ENCODE peak calls at places on chromosome 1, in four cellular contexts. One of them, this sample, is unnamed.

GRCh38 chr1:162248854-162249535 is 127.7 kb downstream of the SPATA46 start:
- DNase-seq in OCI-LY7: no peak
- DNase-seq in PC-3: no peak
- DNase-seq in fibroblast of lung: peak; percentile 30
- DNase-seq in this sample: no peak

GRCh38 chr1:204746838-204747442 is 61.4 kb upstream of the LRRN2 start:
- DNase-seq in OCI-LY7: peak; percentile 67
- DNase-seq in PC-3: peak; percentile 80
- DNase-seq in fibroblast of lung: peak; percentile 32
- DNase-seq in this sample: no peak

GRCh38 chr1:175750366-175751111 is 7.1 kb upstream of the TNR start:
- DNase-seq in OCI-LY7: no peak
- DNase-seq in PC-3: no peak
- DNase-seq in fibroblast of lung: no peak
- DNase-seq in this sample: no peak

GRCh38 chr1:209045326-209046057 is 538.0 kb upstream of the CAMK1G start:
- DNase-seq in OCI-LY7: no peak
- DNase-seq in PC-3: peak; percentile 77
- DNase-seq in fibroblast of lung: peak; percentile 67
- DNase-seq in this sample: no peak

GRCh38 chr1:36458910-36459309 is 5.3 kb downstream of the MRPS15 start:
- DNase-seq in OCI-LY7: no peak
- DNase-seq in PC-3: no peak
- DNase-seq in fibroblast of lung: no peak
- DNase-seq in this sample: no peak

GRCh38 chr1:213687802-213688201 is 300.0 kb upstream of the PROX1 start:
- DNase-seq in OCI-LY7: no peak
- DNase-seq in PC-3: no peak
- DNase-seq in fibroblast of lung: no peak
- DNase-seq in this sample: no peak

GRCh38 chr1:168243200-168243599 is 17.4 kb downstream of the SFT2D2 start:
- DNase-seq in OCI-LY7: no peak
- DNase-seq in PC-3: no peak
- DNase-seq in fibroblast of lung: no peak
- DNase-seq in this sample: no peak

GRCh38 chr1:12619396-12620141 is 1.6 kb upstream of the DHRS3 start:
- DNase-seq in OCI-LY7: peak; percentile 59
- DNase-seq in PC-3: peak; percentile 88
- DNase-seq in fibroblast of lung: peak; percentile 80
- DNase-seq in this sample: peak; percentile 79

GRCh38 chr1:229003233-229004031 is 267.5 kb upstream of the RAB4A start:
- DNase-seq in OCI-LY7: no peak
- DNase-seq in PC-3: no peak
- DNase-seq in fibroblast of lung: no peak
- DNase-seq in this sample: no peak

GRCh38 chr1:232508161-232508661 is 121.7 kb downstream of the SIPA1L2 start:
- DNase-seq in OCI-LY7: no peak
- DNase-seq in PC-3: peak; percentile 14
- DNase-seq in fibroblast of lung: peak; percentile 56
- DNase-seq in this sample: no peak

GRCh38 chr1:221272940-221273339 is 393.7 kb downstream of the HLX start:
- DNase-seq in OCI-LY7: no peak
- DNase-seq in PC-3: peak; percentile 68
- DNase-seq in fibroblast of lung: no peak
- DNase-seq in this sample: no peak

GRCh38 chr1:227437495-227438008 is 119.3 kb upstream of the CDC42BPA start:
- DNase-seq in OCI-LY7: peak; percentile 3
- DNase-seq in PC-3: peak; percentile 90
- DNase-seq in fibroblast of lung: peak; percentile 57
- DNase-seq in this sample: peak; percentile 54

GRCh38 chr1:39799770-39800470 is 11.3 kb upstream of the BMP8B start:
- DNase-seq in OCI-LY7: peak; percentile 66
- DNase-seq in PC-3: peak; percentile 78
- DNase-seq in fibroblast of lung: peak; percentile 84
- DNase-seq in this sample: peak; percentile 91

GRCh38 chr1:178645826-178646200 is 79.2 kb upstream of the RALGPS2 start:
- DNase-seq in OCI-LY7: no peak
- DNase-seq in PC-3: peak; percentile 18
- DNase-seq in fibroblast of lung: peak; percentile 91
- DNase-seq in this sample: no peak

GRCh38 chr1:63322944-63323865 is 838 bp downstream of the FOXD3 start:
- DNase-seq in OCI-LY7: no peak
- DNase-seq in PC-3: no peak
- DNase-seq in fibroblast of lung: no peak
- DNase-seq in this sample: no peak

GRCh38 chr1:112263464-112263863 is 132.6 kb upstream of the CTTNBP2NL start:
- DNase-seq in OCI-LY7: no peak
- DNase-seq in PC-3: peak; percentile 46
- DNase-seq in fibroblast of lung: peak; percentile 43
- DNase-seq in this sample: no peak

GRCh38 chr1:81702079-81702715 is 98.5 kb upstream of the ADGRL2 start:
- DNase-seq in OCI-LY7: no peak
- DNase-seq in PC-3: no peak
- DNase-seq in fibroblast of lung: no peak
- DNase-seq in this sample: no peak

GRCh38 chr1:81701071-81701470 is 99.7 kb upstream of the ADGRL2 start:
- DNase-seq in OCI-LY7: no peak
- DNase-seq in PC-3: no peak
- DNase-seq in fibroblast of lung: no peak
- DNase-seq in this sample: no peak

GRCh38 chr1:81703736-81704463 is 96.8 kb upstream of the ADGRL2 start:
- DNase-seq in OCI-LY7: no peak
- DNase-seq in PC-3: peak; percentile 85
- DNase-seq in fibroblast of lung: peak; percentile 64
- DNase-seq in this sample: peak; percentile 92

GRCh38 chr1:81703352-81703735 is 97.4 kb upstream of the ADGRL2 start:
- DNase-seq in OCI-LY7: no peak
- DNase-seq in PC-3: peak; percentile 81
- DNase-seq in fibroblast of lung: peak; percentile 79
- DNase-seq in this sample: no peak

GRCh38 chr1:81702903-81703302 is 97.8 kb upstream of the ADGRL2 start:
- DNase-seq in OCI-LY7: no peak
- DNase-seq in PC-3: peak; percentile 94
- DNase-seq in fibroblast of lung: peak; percentile 95
- DNase-seq in this sample: peak; percentile 98
- H2AFZ ChIP-seq in OCI-LY7: no peak overlapping the region
- H2AFZ ChIP-seq in PC-3: no peak overlapping the region
- H2AFZ ChIP-seq in fibroblast of lung: no peak overlapping the region
- H2AFZ ChIP-seq in this sample: no peak overlapping the region

GRCh38 chr1:19381261-19381660 is 69.1 kb downstream of the SLC66A1 start:
- DNase-seq in OCI-LY7: no peak
- DNase-seq in PC-3: no peak
- DNase-seq in fibroblast of lung: no peak
- DNase-seq in this sample: no peak
- H3K79me2 ChIP-seq in OCI-LY7: no peaks in the 10 kb centered on the region
- H3K79me2 ChIP-seq in PC-3: peaks cover 2% of the 10 kb centered on the region
- H3K79me2 ChIP-seq in fibroblast of lung: peaks cover 15% of the 10 kb centered on the region
- H3K79me2 ChIP-seq in this sample: no peaks in the 10 kb centered on the region

GRCh38 chr1:1419363-1419811 is 1.7 kb downstream of the ANKRD65 start:
- DNase-seq in OCI-LY7: no peak
- DNase-seq in PC-3: no peak
- DNase-seq in fibroblast of lung: no peak
- DNase-seq in this sample: no peak
- H2AFZ ChIP-seq in OCI-LY7: no peak overlapping the region
- H2AFZ ChIP-seq in PC-3: peak overlapping the region; percentile 49
- H2AFZ ChIP-seq in fibroblast of lung: peak overlapping the region; percentile 49
- H2AFZ ChIP-seq in this sample: no peak overlapping the region

GRCh38 chr1:230179249-230179648 is 112.2 kb downstream of the GALNT2 start:
- DNase-seq in OCI-LY7: no peak
- DNase-seq in PC-3: no peak
- DNase-seq in fibroblast of lung: no peak
- DNase-seq in this sample: no peak
- H3K79me2 ChIP-seq in OCI-LY7: no peaks in the 10 kb centered on the region
- H3K79me2 ChIP-seq in PC-3: peaks cover 74% of the 10 kb centered on the region
- H3K79me2 ChIP-seq in fibroblast of lung: peaks cover 4% of the 10 kb centered on the region
- H3K79me2 ChIP-seq in this sample: no peaks in the 10 kb centered on the region

GRCh38 chr1:15636436-15636835 is 19.2 kb downstream of the DDI2 start:
- DNase-seq in OCI-LY7: no peak
- DNase-seq in PC-3: no peak
- DNase-seq in fibroblast of lung: no peak
- DNase-seq in this sample: no peak

GRCh38 chr1:15640667-15641066 is 23.4 kb downstream of the DDI2 start:
- DNase-seq in OCI-LY7: no peak
- DNase-seq in PC-3: no peak
- DNase-seq in fibroblast of lung: no peak
- DNase-seq in this sample: no peak

GRCh38 chr1:15637833-15638232 is 20.6 kb downstream of the DDI2 start:
- DNase-seq in OCI-LY7: no peak
- DNase-seq in PC-3: no peak
- DNase-seq in fibroblast of lung: no peak
- DNase-seq in this sample: no peak

GRCh38 chr1:15633756-15634420 is 16.6 kb downstream of the DDI2 start:
- DNase-seq in OCI-LY7: no peak
- DNase-seq in PC-3: no peak
- DNase-seq in fibroblast of lung: no peak
- DNase-seq in this sample: no peak

DNA sequence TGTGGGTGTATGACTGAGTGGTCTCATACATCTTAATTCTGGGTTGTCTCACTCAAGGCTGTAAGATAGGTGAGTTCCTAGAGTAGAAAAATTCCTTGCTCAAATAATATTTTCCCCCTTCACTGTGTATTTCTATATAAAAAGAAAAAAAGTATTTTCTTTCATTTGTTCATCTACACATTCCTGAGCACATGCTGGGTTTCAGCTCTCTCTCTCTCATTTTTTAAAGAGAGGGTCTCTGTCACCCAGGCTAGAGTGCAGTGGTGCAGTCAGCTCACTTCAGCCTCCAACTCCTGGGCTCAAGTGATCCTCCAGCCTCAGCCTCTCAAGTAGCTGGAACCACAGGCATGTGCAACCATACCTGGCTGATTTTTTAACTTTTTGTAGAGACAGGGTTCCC is 22.0 kb downstream of the DDI2 start:
- DNase-seq in OCI-LY7: no peak
- DNase-seq in PC-3: no peak
- DNase-seq in fibroblast of lung: no peak
- DNase-seq in this sample: no peak
- H2AFZ ChIP-seq in OCI-LY7: no peak overlapping the region
- H2AFZ ChIP-seq in PC-3: no peak overlapping the region
- H2AFZ ChIP-seq in fibroblast of lung: no peak overlapping the region
- H2AFZ ChIP-seq in this sample: no peak overlapping the region

GRCh38 chr1:16267690-16268180 is 30.8 kb upstream of the CPLANE2 start:
- DNase-seq in OCI-LY7: no peak
- DNase-seq in PC-3: no peak
- DNase-seq in fibroblast of lung: no peak
- DNase-seq in this sample: no peak
- H3K79me2 ChIP-seq in OCI-LY7: no peaks in the 10 kb centered on the region
- H3K79me2 ChIP-seq in PC-3: peaks cover 4% of the 10 kb centered on the region
- H3K79me2 ChIP-seq in fibroblast of lung: no peaks in the 10 kb centered on the region
- H3K79me2 ChIP-seq in this sample: no peaks in the 10 kb centered on the region

GRCh38 chr1:20785907-20786309 is 1.2 kb downstream of the HP1BP3 start:
- DNase-seq in OCI-LY7: peak; percentile 63
- DNase-seq in PC-3: peak; percentile 4
- DNase-seq in fibroblast of lung: no peak
- DNase-seq in this sample: no peak
- H2AFZ ChIP-seq in OCI-LY7: peak overlapping the region; percentile 12
- H2AFZ ChIP-seq in PC-3: peak overlapping the region; percentile 67
- H2AFZ ChIP-seq in fibroblast of lung: no peak overlapping the region
- H2AFZ ChIP-seq in this sample: peak overlapping the region; percentile 71

This sample was measured in PC-9.